ENCODE peak calls at places on chromosomes 6 and 20, in nine cellular contexts. One of them, this sample, is unnamed.

GRCh38 chr6:56746767-56747504 is 104.2 kb upstream of the DST start:
- DNase-seq in choroid plexus epithelial cell: peak
- DNase-seq in heart right ventricle: no peak
- DNase-seq in psoas muscle: no peak
- DNase-seq in GM13976: no peak
- DNase-seq in transverse colon: no peak
- DNase-seq in foreskin fibroblast: no peak
- DNase-seq in AG09319: no peak
- DNase-seq in BJ: no peak
- DNase-seq in this sample: no peak

GRCh38 chr6:884570-884969 is 191.6 kb upstream of the EXOC2 start:
- DNase-seq in choroid plexus epithelial cell: no peak
- DNase-seq in heart right ventricle: no peak
- DNase-seq in psoas muscle: no peak
- DNase-seq in GM13976: no peak
- DNase-seq in transverse colon: peak
- DNase-seq in foreskin fibroblast: no peak
- DNase-seq in AG09319: no peak
- DNase-seq in BJ: no peak
- DNase-seq in this sample: no peak

GRCh38 chr6:5981274-5982026 is 25.3 kb downstream of the NRN1 start:
- DNase-seq in choroid plexus epithelial cell: no peak
- DNase-seq in heart right ventricle: no peak
- DNase-seq in psoas muscle: no peak
- DNase-seq in GM13976: no peak
- DNase-seq in transverse colon: no peak
- DNase-seq in foreskin fibroblast: no peak
- DNase-seq in AG09319: no peak
- DNase-seq in BJ: no peak
- DNase-seq in this sample: peak

GRCh38 chr6:5215181-5215580 is 45.6 kb downstream of the LYRM4 start:
- DNase-seq in choroid plexus epithelial cell: no peak
- DNase-seq in heart right ventricle: no peak
- DNase-seq in psoas muscle: no peak
- DNase-seq in GM13976: no peak
- DNase-seq in transverse colon: no peak
- DNase-seq in foreskin fibroblast: peak
- DNase-seq in AG09319: no peak
- DNase-seq in BJ: no peak
- DNase-seq in this sample: peak

GRCh38 chr6:158847786-158848185 is 28.6 kb upstream of the EZR start:
- DNase-seq in choroid plexus epithelial cell: no peak
- DNase-seq in heart right ventricle: no peak
- DNase-seq in psoas muscle: no peak
- DNase-seq in GM13976: no peak
- DNase-seq in transverse colon: no peak
- DNase-seq in foreskin fibroblast: no peak
- DNase-seq in AG09319: no peak
- DNase-seq in BJ: no peak
- DNase-seq in this sample: no peak

GRCh38 chr20:51338692-51339440 is 203.7 kb downstream of the NFATC2 start:
- DNase-seq in choroid plexus epithelial cell: peak
- DNase-seq in heart right ventricle: no peak
- DNase-seq in psoas muscle: no peak
- DNase-seq in GM13976: no peak
- DNase-seq in transverse colon: no peak
- DNase-seq in foreskin fibroblast: no peak
- DNase-seq in AG09319: no peak
- DNase-seq in BJ: no peak
- DNase-seq in this sample: no peak

GRCh38 chr20:53828673-53829085 is 235.0 kb upstream of the ZNF217 start:
- DNase-seq in choroid plexus epithelial cell: peak
- DNase-seq in heart right ventricle: peak
- DNase-seq in psoas muscle: no peak
- DNase-seq in GM13976: no peak
- DNase-seq in transverse colon: no peak
- DNase-seq in foreskin fibroblast: peak
- DNase-seq in AG09319: peak
- DNase-seq in BJ: peak
- DNase-seq in this sample: peak

GRCh38 chr6:107267634-107268033 is 152.3 kb upstream of the BEND3 start:
- DNase-seq in choroid plexus epithelial cell: no peak
- DNase-seq in heart right ventricle: no peak
- DNase-seq in psoas muscle: no peak
- DNase-seq in GM13976: no peak
- DNase-seq in transverse colon: no peak
- DNase-seq in foreskin fibroblast: no peak
- DNase-seq in AG09319: no peak
- DNase-seq in BJ: no peak
- DNase-seq in this sample: no peak

GRCh38 chr20:1029980-1030379 is 27.9 kb upstream of the RSPO4 start:
- DNase-seq in choroid plexus epithelial cell: no peak
- DNase-seq in heart right ventricle: no peak
- DNase-seq in psoas muscle: no peak
- DNase-seq in GM13976: no peak
- DNase-seq in transverse colon: no peak
- DNase-seq in foreskin fibroblast: no peak
- DNase-seq in AG09319: no peak
- DNase-seq in BJ: no peak
- DNase-seq in this sample: no peak

GRCh38 chr20:37362231-37362792 is 16.4 kb downstream of the SRC start:
- DNase-seq in choroid plexus epithelial cell: no peak
- DNase-seq in heart right ventricle: no peak
- DNase-seq in psoas muscle: no peak
- DNase-seq in GM13976: no peak
- DNase-seq in transverse colon: no peak
- DNase-seq in foreskin fibroblast: no peak
- DNase-seq in AG09319: no peak
- DNase-seq in BJ: no peak
- DNase-seq in this sample: no peak

GRCh38 chr20:11694467-11694866 is 223.2 kb upstream of the BTBD3 start:
- DNase-seq in choroid plexus epithelial cell: no peak
- DNase-seq in heart right ventricle: no peak
- DNase-seq in psoas muscle: no peak
- DNase-seq in GM13976: no peak
- DNase-seq in transverse colon: no peak
- DNase-seq in foreskin fibroblast: no peak
- DNase-seq in AG09319: no peak
- DNase-seq in BJ: no peak
- DNase-seq in this sample: no peak

GRCh38 chr6:10411131-10411914 is 3.6 kb downstream of the TFAP2A start:
- DNase-seq in choroid plexus epithelial cell: no peak
- DNase-seq in heart right ventricle: no peak
- DNase-seq in psoas muscle: no peak
- DNase-seq in GM13976: no peak
- DNase-seq in transverse colon: no peak
- DNase-seq in foreskin fibroblast: no peak
- DNase-seq in AG09319: no peak
- DNase-seq in BJ: no peak
- DNase-seq in this sample: peak

GRCh38 chr6:25601797-25602679 is 50.0 kb upstream of the SCGN start:
- DNase-seq in choroid plexus epithelial cell: peak
- DNase-seq in heart right ventricle: no peak
- DNase-seq in psoas muscle: no peak
- DNase-seq in GM13976: peak
- DNase-seq in transverse colon: no peak
- DNase-seq in foreskin fibroblast: peak
- DNase-seq in AG09319: peak
- DNase-seq in BJ: peak
- DNase-seq in this sample: peak

GRCh38 chr6:32622545-32623401 is 14.4 kb upstream of the HLA-DQA1 start:
- DNase-seq in choroid plexus epithelial cell: peak
- DNase-seq in heart right ventricle: no peak
- DNase-seq in psoas muscle: peak
- DNase-seq in GM13976: peak
- DNase-seq in transverse colon: no peak
- DNase-seq in foreskin fibroblast: no peak
- DNase-seq in AG09319: no peak
- DNase-seq in BJ: no peak
- DNase-seq in this sample: peak

GRCh38 chr6:109455502-109456282 is at the start of gene MICAL1:
- DNase-seq in choroid plexus epithelial cell: peak
- DNase-seq in heart right ventricle: peak
- DNase-seq in psoas muscle: peak
- DNase-seq in GM13976: peak
- DNase-seq in transverse colon: peak
- DNase-seq in foreskin fibroblast: peak
- DNase-seq in AG09319: no peak
- DNase-seq in BJ: no peak
- DNase-seq in this sample: peak
- TF ChIP-seq CTCF in choroid plexus epithelial cell: peak
- TF ChIP-seq CTCF in heart right ventricle: no peak
- TF ChIP-seq CTCF in psoas muscle: peak
- TF ChIP-seq CTCF in GM13976: peak
- TF ChIP-seq CTCF in transverse colon: peak
- TF ChIP-seq CTCF in foreskin fibroblast: peak
- TF ChIP-seq CTCF in AG09319: peak
- TF ChIP-seq CTCF in BJ: peak
- TF ChIP-seq CTCF in this sample: peak

GRCh38 chr6:149393002-149393679 is 6.9 kb upstream of the SUMO4 start:
- DNase-seq in choroid plexus epithelial cell: peak
- DNase-seq in heart right ventricle: no peak
- DNase-seq in psoas muscle: no peak
- DNase-seq in GM13976: no peak
- DNase-seq in transverse colon: no peak
- DNase-seq in foreskin fibroblast: no peak
- DNase-seq in AG09319: no peak
- DNase-seq in BJ: no peak
- DNase-seq in this sample: no peak

GRCh38 chr6:149392093-149392492 is 8.0 kb upstream of the SUMO4 start:
- DNase-seq in choroid plexus epithelial cell: no peak
- DNase-seq in heart right ventricle: no peak
- DNase-seq in psoas muscle: no peak
- DNase-seq in GM13976: no peak
- DNase-seq in transverse colon: no peak
- DNase-seq in foreskin fibroblast: no peak
- DNase-seq in AG09319: no peak
- DNase-seq in BJ: no peak
- DNase-seq in this sample: no peak

GRCh38 chr6:149387787-149388512 is 12.1 kb upstream of the SUMO4 start:
- DNase-seq in choroid plexus epithelial cell: no peak
- DNase-seq in heart right ventricle: no peak
- DNase-seq in psoas muscle: no peak
- DNase-seq in GM13976: no peak
- DNase-seq in transverse colon: peak
- DNase-seq in foreskin fibroblast: no peak
- DNase-seq in AG09319: no peak
- DNase-seq in BJ: no peak
- DNase-seq in this sample: no peak

GRCh38 chr6:149392535-149392934 is 7.5 kb upstream of the SUMO4 start:
- DNase-seq in choroid plexus epithelial cell: no peak
- DNase-seq in heart right ventricle: no peak
- DNase-seq in psoas muscle: no peak
- DNase-seq in GM13976: no peak
- DNase-seq in transverse colon: no peak
- DNase-seq in foreskin fibroblast: no peak
- DNase-seq in AG09319: no peak
- DNase-seq in BJ: no peak
- DNase-seq in this sample: no peak

GRCh38 chr6:149389509-149390297 is 10.4 kb upstream of the SUMO4 start:
- DNase-seq in choroid plexus epithelial cell: no peak
- DNase-seq in heart right ventricle: no peak
- DNase-seq in psoas muscle: no peak
- DNase-seq in GM13976: no peak
- DNase-seq in transverse colon: no peak
- DNase-seq in foreskin fibroblast: no peak
- DNase-seq in AG09319: peak
- DNase-seq in BJ: peak
- DNase-seq in this sample: no peak
- TF ChIP-seq CTCF in choroid plexus epithelial cell: no peak
- TF ChIP-seq CTCF in heart right ventricle: no peak
- TF ChIP-seq CTCF in psoas muscle: no peak
- TF ChIP-seq CTCF in GM13976: no peak
- TF ChIP-seq CTCF in transverse colon: no peak
- TF ChIP-seq CTCF in foreskin fibroblast: no peak
- TF ChIP-seq CTCF in AG09319: no peak
- TF ChIP-seq CTCF in BJ: no peak
- TF ChIP-seq CTCF in this sample: no peak

DNA sequence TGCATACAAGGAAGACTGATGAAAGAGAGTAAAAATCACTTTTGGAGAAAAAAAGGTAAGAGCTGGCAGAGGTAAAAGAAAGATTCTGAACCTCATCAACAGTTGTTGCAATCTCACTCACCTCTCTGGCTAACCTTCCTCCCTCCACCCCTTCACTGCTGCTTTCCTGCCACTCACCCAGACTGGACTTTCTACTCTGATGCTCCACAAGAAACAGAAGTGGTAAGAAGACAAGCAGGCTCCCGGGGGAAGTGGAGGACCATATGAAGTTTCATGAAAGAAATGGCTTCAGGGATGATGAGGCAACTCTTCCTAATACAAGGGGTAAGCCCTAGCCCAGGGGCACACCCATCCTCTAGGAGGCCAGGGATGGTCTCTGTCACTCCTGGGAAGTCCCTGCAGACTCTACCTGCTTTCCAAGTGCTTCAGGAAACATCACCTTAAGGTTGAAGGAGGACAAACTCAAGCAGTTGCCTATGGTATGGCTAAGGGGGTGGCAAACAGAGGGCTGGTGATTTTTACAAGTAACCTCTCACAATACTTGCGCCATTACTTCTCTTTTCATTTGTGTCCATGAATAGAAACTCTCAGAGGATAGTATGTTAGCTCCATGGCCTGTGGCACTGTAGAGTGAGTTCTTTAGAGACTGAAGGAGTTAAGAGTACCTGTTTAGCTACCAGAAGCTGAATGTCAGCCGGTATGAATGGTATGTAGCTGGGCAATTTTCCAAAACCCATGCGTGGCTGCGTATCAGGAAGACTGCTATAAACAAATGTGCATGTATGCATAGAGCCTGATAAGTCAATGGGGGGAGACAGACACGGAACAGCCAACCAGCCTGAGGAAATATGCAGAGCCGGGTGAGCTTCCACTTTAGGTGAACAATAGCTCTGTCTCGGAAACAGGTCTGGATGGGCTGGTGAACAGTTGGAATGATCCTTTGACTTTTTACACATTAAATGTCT is 112.0 kb downstream of the BACH2 start:
- DNase-seq in choroid plexus epithelial cell: peak
- DNase-seq in heart right ventricle: no peak
- DNase-seq in psoas muscle: no peak
- DNase-seq in GM13976: no peak
- DNase-seq in transverse colon: no peak
- DNase-seq in foreskin fibroblast: no peak
- DNase-seq in AG09319: no peak
- DNase-seq in BJ: no peak
- DNase-seq in this sample: no peak
- TF ChIP-seq CTCF in choroid plexus epithelial cell: no peak
- TF ChIP-seq CTCF in heart right ventricle: no peak
- TF ChIP-seq CTCF in psoas muscle: no peak
- TF ChIP-seq CTCF in GM13976: no peak
- TF ChIP-seq CTCF in transverse colon: no peak
- TF ChIP-seq CTCF in foreskin fibroblast: no peak
- TF ChIP-seq CTCF in AG09319: no peak
- TF ChIP-seq CTCF in BJ: no peak
- TF ChIP-seq CTCF in this sample: no peak

DNA sequence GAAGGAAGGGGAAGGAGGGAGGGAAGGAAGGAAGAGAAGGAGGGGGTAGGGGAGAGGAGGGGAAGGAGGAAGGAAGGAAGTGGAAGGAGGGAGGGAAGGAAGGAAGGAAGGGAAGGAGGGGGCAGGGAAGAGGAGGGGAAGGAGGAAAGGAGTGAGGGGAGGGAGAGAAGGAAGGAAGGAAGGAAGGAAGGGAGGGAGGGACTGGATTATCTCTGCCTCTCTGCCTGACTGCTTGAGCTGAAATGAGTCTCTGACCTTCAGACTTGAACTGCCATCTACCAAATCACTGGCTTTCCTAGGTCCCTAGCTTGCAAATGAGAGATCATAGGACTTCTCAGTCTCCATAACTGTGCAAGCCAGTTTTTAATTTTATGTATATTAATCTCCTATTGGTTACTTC is 436.8 kb downstream of the PREX1 start:
- DNase-seq in choroid plexus epithelial cell: no peak
- DNase-seq in heart right ventricle: no peak
- DNase-seq in psoas muscle: no peak
- DNase-seq in GM13976: no peak
- DNase-seq in transverse colon: no peak
- DNase-seq in foreskin fibroblast: no peak
- DNase-seq in AG09319: no peak
- DNase-seq in BJ: no peak
- DNase-seq in this sample: no peak
- TF ChIP-seq CTCF in choroid plexus epithelial cell: no peak
- TF ChIP-seq CTCF in heart right ventricle: no peak
- TF ChIP-seq CTCF in psoas muscle: no peak
- TF ChIP-seq CTCF in GM13976: no peak
- TF ChIP-seq CTCF in transverse colon: no peak
- TF ChIP-seq CTCF in foreskin fibroblast: no peak
- TF ChIP-seq CTCF in AG09319: no peak
- TF ChIP-seq CTCF in BJ: no peak
- TF ChIP-seq CTCF in this sample: no peak